ENCODE peak calls at places on chromosomes 5 and 9, in six cellular contexts. J is SK-N-SH, V is HCT116, A is HepG2, F is H1, O is GM12878. U is an unnamed sample.

GRCh38 chr5:6158974-6159863 is 219.1 kb downstream of the MED10 start:
- DNase-seq in F (no peak), A (peak), J (no peak), V (no peak), O (no peak), U (no peak)

GRCh38 chr9:121133104-121133816 is 58.5 kb downstream of the CNTRL start:
- DNase-seq in A (peak), V (no peak), F (no peak), J (no peak), O (no peak), U (peak)

GRCh38 chr5:103434057-103434456 is 128.5 kb downstream of the NUDT12 start:
- DNase-seq in V (no peak), F (peak), O (no peak), A (no peak), J (no peak), U (no peak)

GRCh38 chr5:136033848-136034247 is 5.1 kb downstream of the TGFBI start:
- DNase-seq in O (no peak), F (no peak), V (no peak), J (no peak), A (no peak), U (no peak)

GRCh38 chr9:70566066-70566465 is 151.6 kb upstream of the KLF9 start:
- DNase-seq in A (no peak), O (no peak), J (no peak), V (no peak), F (no peak), U (no peak)

GRCh38 chr5:54045077-54045792 is 265.1 kb downstream of the ARL15 start:
- DNase-seq in F (no peak), J (no peak), A (peak), O (no peak), V (no peak), U (no peak)

GRCh38 chr5:36788365-36788764 is 88.2 kb upstream of the NIPBL start:
- DNase-seq in O (no peak), A (no peak), V (no peak), F (no peak), J (no peak), U (no peak)

GRCh38 chr5:139678751-139679750 is 30.9 kb downstream of the CXXC5 start:
- DNase-seq in J (peak), F (no peak), V (no peak), O (no peak), A (no peak), U (no peak)

GRCh38 chr9:117400131-117400530 is 14.7 kb downstream of the ASTN2 start:
- DNase-seq in F (no peak), J (no peak), O (no peak), A (no peak), V (no peak), U (no peak)

GRCh38 chr9:91424403-91425176 is 958 bp upstream of the NFIL3 start:
- DNase-seq in F (no peak), V (no peak), A (peak), J (peak), O (no peak), U (no peak)

GRCh38 chr5:142170254-142170953 is 61.8 kb downstream of the NDFIP1 start:
- DNase-seq in A (no peak), J (no peak), O (no peak), V (no peak), F (no peak), U (no peak)

GRCh38 chr5:141811287-141812155 is 66.7 kb downstream of the PCDH1 start:
- DNase-seq in J (peak), O (no peak), V (no peak), A (peak), F (no peak), U (no peak)

GRCh38 chr9:88258012-88258411 is 119.7 kb upstream of the SPATA31C2 start:
- DNase-seq in F (no peak), J (no peak), A (no peak), V (no peak), O (no peak), U (no peak)

GRCh38 chr9:38619556-38620447 is 594 bp downstream of the ANKRD18A start:
- DNase-seq in O (no peak), J (peak), V (no peak), A (peak), F (no peak), U (no peak)

DNA sequence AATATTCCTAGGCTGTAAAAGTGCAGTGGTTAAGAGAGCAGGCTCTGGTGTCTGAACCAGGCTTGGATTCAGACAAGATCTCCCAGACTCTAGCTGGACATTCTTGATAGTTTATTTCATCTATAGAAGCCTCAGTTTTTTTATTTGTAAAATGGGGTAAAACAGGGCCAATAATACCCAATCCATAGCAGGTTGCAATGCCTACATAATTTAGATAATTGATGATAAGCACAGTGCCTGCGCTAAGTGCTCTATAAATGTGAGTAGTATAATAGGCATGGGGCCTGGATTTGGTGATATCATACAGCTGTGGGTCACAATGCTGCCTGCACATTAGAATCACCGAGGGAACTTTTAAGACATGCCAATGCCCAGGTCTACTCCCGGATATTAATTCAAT is 603.5 kb downstream of the ISL1 start:
- DNase-seq in A (no peak), O (no peak), V (no peak), J (no peak), F (no peak), U (no peak)
- TF ChIP-seq YY1 in A (no peak), O (no peak), V (no peak), J (no peak), F (no peak), U (no peak)

DNA sequence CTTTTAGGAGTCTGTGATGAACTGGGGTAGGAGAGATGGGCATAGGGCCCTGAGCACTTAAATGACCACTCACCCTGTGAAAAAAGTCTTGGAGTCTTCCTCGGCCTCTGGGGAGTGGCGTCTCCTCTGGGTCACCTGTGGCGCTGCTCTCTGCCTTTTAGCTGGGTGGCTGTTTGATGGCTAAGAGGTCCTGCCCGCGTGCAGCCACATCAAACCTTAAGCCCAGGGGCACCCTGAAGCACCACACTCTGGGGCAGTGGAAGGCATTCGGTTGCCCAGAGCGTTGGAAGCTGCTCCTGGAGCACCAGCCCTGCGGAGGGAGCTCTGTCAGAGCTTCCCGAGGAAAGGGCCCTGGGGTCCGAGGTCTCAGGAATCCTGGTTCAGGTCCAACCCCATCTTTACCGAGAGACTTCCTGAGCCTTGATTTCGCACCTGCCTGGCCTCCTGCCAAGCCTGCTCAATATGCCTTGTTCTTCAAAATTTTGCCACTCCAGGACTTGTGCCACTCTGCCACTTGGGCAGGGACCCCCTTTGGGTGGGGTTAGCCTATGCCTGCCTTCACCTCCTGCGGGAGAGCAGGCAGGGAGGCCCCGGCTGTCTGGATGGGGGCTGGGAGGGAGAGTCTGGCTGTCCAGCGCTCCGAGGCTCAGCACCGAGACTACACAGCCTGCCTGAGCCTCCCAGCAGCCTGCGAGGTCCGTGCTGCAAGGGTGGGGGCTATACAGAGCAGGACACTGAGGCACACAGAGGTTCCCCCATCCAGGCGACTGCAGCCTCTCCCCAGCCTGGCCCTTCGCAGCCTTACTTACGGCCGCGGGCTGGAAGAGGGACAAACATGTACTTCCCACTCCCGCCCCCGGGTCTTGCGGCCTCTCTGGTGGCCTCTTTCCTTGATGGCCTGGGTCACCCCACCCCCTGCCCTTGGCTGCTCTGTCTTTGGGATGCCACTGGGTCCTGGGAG is 63.4 kb upstream of the RNU6ATAC start:
- DNase-seq in O (no peak), A (no peak), V (no peak), F (no peak), J (no peak), U (no peak)
- TF ChIP-seq YY1 in O (no peak), A (no peak), V (no peak), F (no peak), J (no peak), U (no peak)

DNA sequence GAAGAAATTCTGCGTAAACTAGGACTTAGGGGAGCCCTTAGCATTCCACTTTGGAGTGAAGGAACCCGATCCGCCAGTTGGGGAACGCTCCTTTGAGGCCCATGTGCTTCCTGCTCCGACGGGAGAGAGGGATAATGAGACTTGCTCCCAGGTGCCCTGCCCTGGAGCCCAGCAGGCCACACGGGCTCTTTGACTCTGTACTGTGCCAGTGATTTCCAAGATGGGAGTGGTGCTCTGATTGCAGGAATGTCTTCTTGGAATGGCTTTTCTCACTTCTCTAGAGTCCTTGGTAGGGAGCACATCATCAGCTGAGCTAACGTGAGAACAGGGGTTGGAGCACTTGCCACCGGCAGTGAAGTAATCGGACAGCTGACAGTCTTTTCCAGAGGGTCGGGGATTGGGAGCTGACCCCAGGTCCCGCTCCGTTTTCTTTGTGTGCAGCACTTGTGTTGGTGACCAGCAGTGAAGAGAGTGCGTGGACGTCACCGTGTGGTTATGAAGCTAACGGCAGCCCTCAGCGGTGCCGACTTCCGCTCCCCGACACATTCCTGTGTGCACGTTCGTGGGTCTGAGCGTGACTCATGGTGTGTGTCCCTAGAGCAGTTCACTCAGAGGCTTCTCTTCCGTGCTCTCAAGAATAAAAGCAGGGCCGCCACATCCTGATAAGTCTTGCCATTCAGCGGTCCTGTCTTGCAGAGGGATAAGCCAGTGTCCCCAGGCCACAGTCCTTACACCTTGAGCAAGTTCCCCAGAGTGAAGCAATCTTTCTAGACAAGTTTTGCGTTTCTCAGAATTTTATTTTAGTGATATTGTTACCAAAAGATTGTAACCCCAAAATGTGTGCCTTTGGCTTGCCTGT is 25.6 kb downstream of the ABL1 start:
- DNase-seq in J (no peak), V (peak), F (no peak), O (no peak), A (no peak), U (no peak)
- TF ChIP-seq YY1 in J (no peak), V (no peak), F (no peak), O (no peak), A (no peak), U (no peak)

GRCh38 chr5:7878381-7878873 is 9.5 kb downstream of the MTRR start:
- DNase-seq in J (no peak), A (peak), V (no peak), F (no peak), O (peak), U (no peak)
- TF ChIP-seq YY1 in J (no peak), A (no peak), V (no peak), F (no peak), O (no peak), U (no peak)

DNA sequence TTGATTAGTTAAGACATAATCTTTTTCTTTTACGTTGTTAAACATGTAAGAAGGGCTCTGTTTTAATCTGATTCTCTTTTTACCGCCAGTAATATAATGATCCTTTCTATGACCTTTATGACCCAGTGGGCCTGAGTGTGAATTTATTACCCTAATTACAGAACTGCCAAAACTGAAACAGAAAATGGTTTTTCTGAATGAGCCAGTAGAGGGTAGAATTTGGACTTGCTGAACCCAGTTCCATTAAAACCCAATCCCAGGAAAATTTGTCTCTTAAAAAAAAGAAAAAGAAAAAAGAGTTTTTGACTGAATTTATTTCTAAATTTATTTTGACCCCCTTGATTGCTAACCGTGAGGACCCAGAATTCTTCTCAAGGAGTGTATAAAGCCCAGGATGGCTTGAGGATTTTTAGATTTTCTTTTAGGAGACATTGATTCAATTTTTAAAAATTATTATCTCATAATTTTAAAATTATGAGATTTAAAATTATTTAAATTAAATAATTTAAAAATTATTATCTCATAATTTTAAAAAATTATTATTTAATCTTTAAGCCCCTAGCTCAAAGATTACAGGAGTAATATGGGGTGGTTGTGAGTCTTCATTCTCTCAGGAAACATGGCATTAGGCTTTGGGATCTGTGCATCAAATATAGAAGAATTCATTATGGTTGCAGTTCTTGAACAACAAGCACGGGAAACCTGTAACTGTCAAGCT is 94.1 kb upstream of the GLIS3 start:
- DNase-seq in J (no peak), O (no peak), V (no peak), A (no peak), F (no peak), U (no peak)
- TF ChIP-seq YY1 in J (no peak), O (no peak), V (no peak), A (no peak), F (no peak), U (no peak)

GRCh38 chr5:9737265-9737664 is 107.1 kb upstream of the TAS2R1 start:
- DNase-seq in A (no peak), J (no peak), O (no peak), F (no peak), V (no peak), U (no peak)
- TF ChIP-seq YY1 in A (no peak), J (no peak), O (no peak), F (no peak), V (no peak), U (no peak)

GRCh38 chr5:170418736-170419135 is 29.6 kb upstream of the KCNMB1 start:
- DNase-seq in F (no peak), O (no peak), V (no peak), J (no peak), A (no peak), U (no peak)
- TF ChIP-seq YY1 in F (no peak), O (no peak), V (no peak), J (no peak), A (no peak), U (no peak)

GRCh38 chr5:81398741-81399140 is 4.8 kb upstream of the ACOT12 start:
- DNase-seq in A (no peak), F (no peak), O (no peak), V (no peak), J (no peak), U (no peak)

GRCh38 chr5:81397169-81397568 is 3.2 kb upstream of the ACOT12 start:
- DNase-seq in A (no peak), O (no peak), V (no peak), J (peak), F (no peak), U (no peak)

GRCh38 chr5:81400375-81400774 is 6.4 kb upstream of the ACOT12 start:
- DNase-seq in A (no peak), J (no peak), V (no peak), O (no peak), F (no peak), U (no peak)

GRCh38 chr5:81401266-81401665 is 7.3 kb upstream of the ACOT12 start:
- DNase-seq in V (no peak), O (no peak), J (no peak), F (no peak), A (no peak), U (no peak)

DNA sequence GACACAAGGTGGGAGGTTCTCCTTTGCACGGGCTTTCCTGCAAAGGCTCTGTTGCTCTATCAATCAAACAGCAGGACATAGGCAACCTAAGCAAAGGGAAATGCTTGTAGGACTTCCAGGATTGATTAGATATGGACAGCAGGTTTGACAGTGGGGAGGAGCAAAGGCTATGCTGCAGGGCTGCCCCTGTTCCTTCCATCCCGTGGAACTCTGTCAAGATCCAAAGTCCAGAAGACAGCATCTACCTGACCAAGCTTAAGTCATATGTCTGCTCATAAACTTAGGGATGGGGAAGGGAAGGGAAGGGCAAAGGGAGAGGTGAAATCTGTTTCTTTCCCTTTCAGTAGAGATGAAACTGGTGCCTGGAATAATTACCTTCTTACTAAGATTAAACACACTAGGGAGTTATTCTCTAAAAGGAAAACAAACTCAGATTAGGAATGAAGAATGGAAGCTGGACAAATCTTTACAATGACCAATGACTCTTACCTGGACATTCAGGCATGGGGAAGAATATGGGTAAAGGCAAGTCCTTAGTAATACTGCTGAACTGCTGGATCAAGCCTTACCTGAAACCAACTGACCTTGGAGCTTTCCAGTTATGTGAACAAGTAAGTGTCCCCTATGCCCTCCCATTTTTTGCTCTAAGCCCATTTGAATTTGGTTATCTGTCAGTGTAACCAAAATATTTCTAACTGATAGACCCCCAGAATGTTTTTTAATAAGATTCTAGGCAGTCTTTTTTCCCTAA is 8.4 kb upstream of the ACOT12 start:
- DNase-seq in A (no peak), F (no peak), O (no peak), J (no peak), V (no peak), U (no peak)
- TF ChIP-seq YY1 in A (no peak), F (no peak), O (no peak), J (no peak), V (no peak), U (no peak)

GRCh38 chr5:158883502-158883901 is 216.2 kb downstream of the EBF1 start:
- DNase-seq in O (no peak), A (no peak), J (no peak), V (no peak), F (no peak), U (no peak)

GRCh38 chr5:158886086-158886485 is 213.6 kb downstream of the EBF1 start:
- DNase-seq in V (no peak), F (no peak), O (no peak), J (no peak), A (no peak), U (no peak)

GRCh38 chr5:158886957-158887356 is 212.8 kb downstream of the EBF1 start:
- DNase-seq in J (no peak), F (no peak), V (no peak), O (no peak), A (no peak), U (no peak)

GRCh38 chr5:158882660-158883059 is 217.1 kb downstream of the EBF1 start:
- DNase-seq in V (no peak), F (no peak), J (no peak), A (no peak), O (no peak), U (no peak)

GRCh38 chr5:158884827-158885512 is 214.7 kb downstream of the EBF1 start:
- DNase-seq in J (no peak), O (no peak), V (no peak), A (no peak), F (no peak), U (no peak)
- TF ChIP-seq YY1 in J (no peak), O (no peak), V (no peak), A (no peak), F (no peak), U (no peak)